ENCODE peak calls at places on chromosomes 6 and 20, in seven cellular contexts. C is GM23248, N is heart left ventricle, W is esophagus squamous epithelium, J is heart right ventricle, G is upper lobe of right lung, Z is brain microvascular endothelial cell. V is an unnamed sample.

GRCh38 chr20:61919675-61920365 is 145.9 kb downstream of the TAF4 start:
- DNase-seq in C (no peak), N (no peak), W (no peak), J (no peak), G (no peak), Z (no peak), V (peak)

GRCh38 chr6:36712816-36713215 is 15.2 kb downstream of the RAB44 start:
- DNase-seq in C (no peak), N (no peak), W (no peak), J (no peak), G (no peak), Z (no peak), V (no peak)

GRCh38 chr20:63842258-63842657 is 11.2 kb upstream of the ZBTB46 start:
- DNase-seq in C (no peak), N (no peak), W (no peak), J (no peak), G (no peak), Z (no peak), V (no peak)

GRCh38 chr6:128111096-128111495 is 210.2 kb upstream of the THEMIS start:
- DNase-seq in C (no peak), N (no peak), W (no peak), J (no peak), G (no peak), Z (no peak), V (no peak)

GRCh38 chr6:7086488-7086887 is 21.3 kb upstream of the RREB1 start:
- DNase-seq in C (peak), N (peak), W (no peak), J (no peak), G (peak), Z (no peak), V (no peak)

GRCh38 chr6:65707134-65707826 is at the start of gene EYS:
- DNase-seq in C (no peak), N (no peak), W (no peak), J (no peak), G (no peak), Z (no peak), V (no peak)

GRCh38 chr6:118562959-118563358 is 14.9 kb downstream of the PLN start:
- DNase-seq in C (peak), N (no peak), W (no peak), J (no peak), G (no peak), Z (no peak), V (no peak)

GRCh38 chr6:30411515-30412207 is 66.7 kb downstream of the RPP21 start:
- DNase-seq in C (peak), N (peak), W (no peak), J (peak), G (peak), Z (peak), V (no peak)

GRCh38 chr6:22300287-22300998 is 3.6 kb upstream of the PRL start:
- DNase-seq in C (no peak), N (no peak), W (no peak), J (no peak), G (no peak), Z (no peak), V (no peak)

GRCh38 chr20:39581034-39581433 is 618.9 kb downstream of the DHX35 start:
- DNase-seq in C (no peak), N (no peak), W (no peak), J (no peak), G (no peak), Z (no peak), V (no peak)

GRCh38 chr6:40947876-40948514 is 91.0 kb downstream of the UNC5CL start:
- DNase-seq in C (peak), N (no peak), W (no peak), J (no peak), G (no peak), Z (peak), V (no peak)

GRCh38 chr6:165889636-165890403 is 226.8 kb upstream of the PDE10A start:
- DNase-seq in C (peak), N (no peak), W (no peak), J (no peak), G (no peak), Z (peak), V (no peak)

GRCh38 chr6:156437084-156437879 is 339.9 kb upstream of the ARID1B start:
- DNase-seq in C (no peak), N (no peak), W (no peak), J (no peak), G (no peak), Z (no peak), V (no peak)

GRCh38 chr6:16759181-16759645 is 2.0 kb downstream of the ATXN1 start:
- DNase-seq in C (peak), N (no peak), W (no peak), J (no peak), G (no peak), Z (no peak), V (no peak)

GRCh38 chr6:133526436-133526835 is 285.3 kb downstream of the EYA4 start:
- DNase-seq in C (no peak), N (no peak), W (no peak), J (no peak), G (no peak), Z (no peak), V (no peak)

GRCh38 chr6:87718662-87719433 is 16.8 kb upstream of the AKIRIN2 start:
- DNase-seq in C (peak), N (no peak), W (no peak), J (no peak), G (no peak), Z (no peak), V (no peak)

GRCh38 chr6:165987483-165988305 is 180.0 kb downstream of the TBXT start:
- DNase-seq in C (peak), N (peak), W (no peak), J (peak), G (no peak), Z (peak), V (no peak)

GRCh38 chr20:48632825-48633619 is 194.8 kb downstream of the PREX1 start:
- DNase-seq in C (no peak), N (no peak), W (no peak), J (no peak), G (no peak), Z (no peak), V (no peak)

DNA sequence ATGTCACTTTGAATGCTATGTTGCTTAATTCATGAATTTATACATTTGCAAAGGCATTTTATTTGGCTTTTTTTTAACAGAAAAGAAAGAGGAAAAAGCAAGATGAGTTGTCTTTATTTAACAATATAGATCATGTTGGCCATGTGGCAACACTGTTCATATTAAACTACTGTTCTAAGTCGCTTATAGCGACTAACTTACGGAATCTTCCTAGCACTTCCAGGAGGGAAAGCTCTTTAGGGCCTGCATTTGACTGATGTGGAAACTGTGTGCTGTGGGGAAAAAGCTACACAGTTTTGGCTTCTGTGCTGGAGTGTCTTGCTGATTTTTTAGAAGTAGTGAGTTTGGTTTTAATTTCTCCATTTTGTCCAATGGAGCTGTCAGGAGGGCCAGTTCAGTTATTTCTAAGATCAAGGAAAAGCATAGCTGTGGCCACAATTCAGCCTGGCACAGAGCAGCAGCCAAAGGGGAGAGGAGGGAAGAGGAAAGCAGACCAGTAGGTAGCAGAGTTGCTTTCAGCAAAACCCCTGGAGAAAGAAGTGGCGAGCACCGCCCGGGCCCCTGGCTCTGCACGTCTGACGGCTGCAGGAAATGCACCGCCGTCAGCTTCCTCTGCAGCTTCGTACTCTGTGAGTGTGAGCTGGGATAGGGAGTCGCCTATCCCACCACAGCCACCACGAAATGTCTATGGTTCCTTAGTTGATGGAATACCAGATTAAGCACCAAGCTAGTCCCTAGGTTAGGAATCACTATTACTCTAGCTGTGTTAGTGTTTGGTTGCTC is 80.2 kb upstream of the NAA20 start:
- DNase-seq in C (no peak), N (peak), W (no peak), J (peak), G (no peak), Z (no peak), V (no peak)
- H3K4me3 ChIP-seq in C (no peak), N (peak), W (peak), J (peak), G (peak), Z (no peak), V (no peak)

GRCh38 chr20:2026514-2026913 is 32.7 kb upstream of the PDYN start:
- DNase-seq in C (no peak), N (no peak), W (no peak), J (no peak), G (no peak), Z (no peak), V (no peak)
- H3K27ac ChIP-seq in C (no peak), N (no peak), W (no peak), J (no peak), G (no peak), Z (no peak), V (no peak)

GRCh38 chr6:163338671-163339405 is 75.7 kb upstream of the QKI start:
- DNase-seq in C (peak), N (peak), W (no peak), J (no peak), G (no peak), Z (peak), V (no peak)
- H3K4me3 ChIP-seq in C (no peak), N (no peak), W (no peak), J (no peak), G (no peak), Z (no peak), V (no peak)

GRCh38 chr6:135505222-135505621 is 7.7 kb upstream of the AHI1 start:
- DNase-seq in C (no peak), N (no peak), W (no peak), J (no peak), G (no peak), Z (no peak), V (no peak)

GRCh38 chr6:135505648-135506047 is 8.1 kb upstream of the AHI1 start:
- DNase-seq in C (peak), N (no peak), W (no peak), J (no peak), G (no peak), Z (no peak), V (no peak)

GRCh38 chr6:135503703-135504475 is 6.3 kb upstream of the AHI1 start:
- DNase-seq in C (no peak), N (no peak), W (no peak), J (no peak), G (no peak), Z (no peak), V (no peak)

GRCh38 chr6:135506270-135506997 is 8.9 kb upstream of the AHI1 start:
- DNase-seq in C (peak), N (no peak), W (no peak), J (no peak), G (no peak), Z (peak), V (no peak)

DNA sequence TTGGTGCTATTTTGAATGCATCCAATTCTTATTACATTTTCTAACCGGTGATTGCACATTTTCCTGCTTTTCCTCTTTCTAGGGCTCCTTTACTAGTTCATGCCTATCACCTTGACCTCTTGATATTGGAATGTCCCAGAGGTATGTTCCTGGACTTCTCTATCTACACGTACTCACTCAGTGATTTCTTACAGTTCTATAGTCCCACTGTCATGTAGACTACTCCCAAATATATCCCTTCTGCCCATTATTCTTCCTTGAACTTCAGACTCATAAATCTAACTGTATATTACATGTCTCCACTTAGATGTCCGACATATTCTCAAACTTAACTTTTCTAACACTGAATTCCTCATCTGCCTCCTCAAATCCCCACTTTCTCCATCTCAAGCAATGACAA is 7.2 kb upstream of the AHI1 start:
- DNase-seq in C (no peak), N (no peak), W (no peak), J (no peak), G (no peak), Z (no peak), V (no peak)
- H3K27ac ChIP-seq in C (no peak), N (no peak), W (no peak), J (no peak), G (no peak), Z (no peak), V (no peak)

GRCh38 chr6:151475653-151476523 is 17.9 kb upstream of the CCDC170 start:
- DNase-seq in C (peak), N (no peak), W (no peak), J (no peak), G (peak), Z (peak), V (no peak)
- H3K4me3 ChIP-seq in C (peak), N (peak), W (no peak), J (no peak), G (no peak), Z (no peak), V (no peak)

GRCh38 chr20:46959821-46960220 is 65.2 kb downstream of the EYA2 start:
- DNase-seq in C (no peak), N (no peak), W (no peak), J (no peak), G (no peak), Z (no peak), V (no peak)
- H3K27ac ChIP-seq in C (no peak), N (no peak), W (peak), J (no peak), G (no peak), Z (no peak), V (peak)

GRCh38 chr6:13863699-13864155 is 49.4 kb upstream of the MCUR1 start:
- DNase-seq in C (no peak), N (no peak), W (no peak), J (no peak), G (no peak), Z (no peak), V (no peak)

GRCh38 chr6:13854716-13855250 is 40.4 kb upstream of the MCUR1 start:
- DNase-seq in C (no peak), N (no peak), W (no peak), J (no peak), G (no peak), Z (no peak), V (no peak)

GRCh38 chr6:13865132-13865531 is 50.8 kb upstream of the MCUR1 start:
- DNase-seq in C (no peak), N (no peak), W (no peak), J (no peak), G (no peak), Z (no peak), V (no peak)

GRCh38 chr6:13859871-13860555 is 45.7 kb upstream of the MCUR1 start:
- DNase-seq in C (no peak), N (peak), W (no peak), J (no peak), G (no peak), Z (no peak), V (no peak)
- H3K4me3 ChIP-seq in C (no peak), N (peak), W (peak), J (peak), G (peak), Z (peak), V (peak)

GRCh38 chr6:37850243-37850642 is 30.7 kb downstream of the ZFAND3 start:
- DNase-seq in C (no peak), N (no peak), W (no peak), J (no peak), G (no peak), Z (no peak), V (no peak)

GRCh38 chr6:37850728-37851285 is 31.3 kb downstream of the ZFAND3 start:
- DNase-seq in C (no peak), N (no peak), W (no peak), J (no peak), G (no peak), Z (no peak), V (no peak)

GRCh38 chr6:37847704-37848103 is 28.2 kb downstream of the ZFAND3 start:
- DNase-seq in C (no peak), N (no peak), W (no peak), J (no peak), G (no peak), Z (no peak), V (no peak)

GRCh38 chr6:37856285-37856684 is 36.8 kb downstream of the ZFAND3 start:
- DNase-seq in C (no peak), N (no peak), W (no peak), J (no peak), G (no peak), Z (no peak), V (no peak)

DNA sequence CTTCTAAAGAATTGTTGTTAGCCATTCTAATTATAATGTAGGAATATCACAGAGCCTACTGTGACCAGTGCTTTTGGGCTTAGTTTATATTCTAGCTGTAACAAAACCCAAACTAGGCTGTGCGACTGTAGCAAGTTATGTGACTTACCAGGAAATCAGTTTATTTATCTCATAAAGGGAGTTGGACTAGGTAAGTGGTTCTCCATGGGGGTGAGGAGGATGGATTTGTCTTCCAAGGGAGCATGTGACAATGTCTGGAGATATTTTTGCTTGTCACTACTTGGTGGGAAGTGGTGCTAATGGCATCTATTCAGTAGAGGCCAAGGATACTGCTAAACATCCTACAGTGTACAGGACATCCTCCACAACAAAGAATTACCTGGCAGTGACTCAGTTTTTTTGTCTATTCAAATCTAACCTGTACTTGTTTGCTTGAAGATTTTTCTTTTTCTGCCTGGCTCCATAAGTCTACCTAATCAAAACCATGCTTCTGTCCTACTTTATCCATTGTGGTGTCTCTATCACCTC is 32.5 kb downstream of the ZFAND3 start:
- DNase-seq in C (no peak), N (no peak), W (no peak), J (no peak), G (no peak), Z (no peak), V (no peak)
- H3K27ac ChIP-seq in C (no peak), N (no peak), W (no peak), J (no peak), G (no peak), Z (no peak), V (no peak)

GRCh38 chr20:36155991-36156390 is 1.5 kb downstream of the EPB41L1 start:
- DNase-seq in C (no peak), N (no peak), W (no peak), J (no peak), G (no peak), Z (no peak), V (no peak)

GRCh38 chr20:36153754-36154695 is 515 bp upstream of the EPB41L1 start:
- DNase-seq in C (peak), N (peak), W (no peak), J (peak), G (peak), Z (peak), V (peak)

GRCh38 chr20:36157610-36158009 is 3.1 kb downstream of the EPB41L1 start:
- DNase-seq in C (no peak), N (no peak), W (no peak), J (no peak), G (no peak), Z (no peak), V (no peak)

GRCh38 chr20:36154696-36155628 is at the start of gene EPB41L1:
- DNase-seq in C (peak), N (peak), W (no peak), J (peak), G (no peak), Z (no peak), V (peak)

DNA sequence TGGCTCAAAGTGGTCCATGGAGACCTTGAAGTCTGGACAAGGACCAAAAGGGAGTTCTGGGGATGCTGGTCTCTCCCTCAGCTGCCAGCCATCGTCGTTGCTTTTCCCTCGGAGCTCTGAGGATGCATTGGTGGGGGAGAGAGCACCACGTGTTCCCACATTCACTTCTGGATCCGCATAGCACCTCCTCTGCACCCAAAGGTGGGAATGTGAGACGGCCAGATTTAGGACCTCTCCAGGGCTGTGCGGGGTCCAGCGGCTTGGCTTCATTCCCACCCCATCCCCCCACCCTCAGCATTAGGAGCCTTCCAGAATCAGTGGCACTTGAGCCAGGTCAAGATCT is 1.1 kb downstream of the EPB41L1 start:
- DNase-seq in C (no peak), N (no peak), W (no peak), J (no peak), G (no peak), Z (no peak), V (no peak)
- H3K4me3 ChIP-seq in C (peak), N (peak), W (no peak), J (peak), G (no peak), Z (no peak), V (no peak)

DNA sequence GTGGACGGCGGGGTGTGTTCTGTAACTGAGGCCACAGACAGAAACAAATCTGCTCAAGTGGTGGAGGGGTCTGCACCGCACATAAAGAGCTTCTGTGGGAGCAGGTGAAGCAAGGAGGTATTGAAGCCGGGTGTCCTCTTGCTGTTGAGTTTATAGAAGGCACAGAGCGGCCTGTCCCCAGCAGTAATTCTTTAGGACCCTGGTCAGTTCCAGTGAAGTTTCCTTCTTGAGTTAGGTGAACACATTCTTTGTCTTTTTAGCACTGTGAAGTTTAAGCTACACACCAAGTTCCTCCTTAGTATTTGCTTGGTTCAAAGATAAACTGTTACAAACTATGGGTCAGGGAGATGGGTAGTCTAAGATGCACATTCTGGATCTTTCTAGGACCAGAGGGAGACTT is 6.1 kb downstream of the PRDM1 start:
- DNase-seq in C (no peak), N (no peak), W (no peak), J (no peak), G (no peak), Z (no peak), V (no peak)
- H3K27ac ChIP-seq in C (no peak), N (no peak), W (no peak), J (no peak), G (no peak), Z (no peak), V (no peak)

V was measured in RWPE2.